ENCODE peak calls at places on chromosomes 5 and 9, in six cellular contexts. T, Y, S, Q, C and A are unnamed samples.

GRCh38 chr9:105976257-105976656 is 281.9 kb downstream of the TMEM38B start:
- DNase-seq in T (no peak), Y (no peak), S (no peak), Q (peak; percentile 23), C (no peak), A (peak; percentile 82)

GRCh38 chr5:173573126-173573960 is 43.1 kb downstream of the BOD1 start:
- DNase-seq in T (peak; percentile 65), Y (peak; percentile 43), S (no peak), Q (peak; percentile 58), C (peak; percentile 71), A (peak; percentile 5)

GRCh38 chr5:135386886-135387628 is 12.0 kb downstream of the MACROH2A1 start:
- DNase-seq in T (peak; percentile 55), Y (no peak), S (peak; percentile 91), Q (no peak), C (peak; percentile 94), A (no peak)

GRCh38 chr5:95029569-95030366 is 255.1 kb downstream of the MCTP1 start:
- DNase-seq in T (no peak), Y (no peak), S (no peak), Q (no peak), C (no peak), A (no peak)

GRCh38 chr5:111509119-111509518 is 3.2 kb downstream of the STARD4 start:
- DNase-seq in T (no peak), Y (no peak), S (no peak), Q (no peak), C (no peak), A (no peak)

GRCh38 chr9:137731216-137731946 is 112.6 kb downstream of the EHMT1 start:
- DNase-seq in T (no peak), Y (no peak), S (no peak), Q (no peak), C (no peak), A (no peak)

GRCh38 chr5:85732185-85732584 is 885.6 kb upstream of the COX7C start:
- DNase-seq in T (no peak), Y (no peak), S (no peak), Q (no peak), C (no peak), A (no peak)

GRCh38 chr5:122400961-122401360 is 88.9 kb downstream of the SNCAIP start:
- DNase-seq in T (no peak), Y (no peak), S (no peak), Q (peak; percentile 47), C (no peak), A (peak; percentile 56)

GRCh38 chr9:128026255-128027165 is 40.6 kb downstream of the NAIF1 start:
- DNase-seq in T (peak; percentile 11), Y (no peak), S (no peak), Q (no peak), C (peak; percentile 20), A (no peak)

GRCh38 chr9:136974834-136975535 is 2.3 kb upstream of the PTGDS start:
- DNase-seq in T (no peak), Y (no peak), S (no peak), Q (no peak), C (no peak), A (no peak)

GRCh38 chr5:52725065-52725746 is 62.5 kb upstream of the ITGA1 start:
- DNase-seq in T (no peak), Y (peak; percentile 62), S (no peak), Q (no peak), C (peak; percentile 30), A (no peak)

GRCh38 chr5:102794677-102795331 is 39.7 kb downstream of the PAM start:
- DNase-seq in T (no peak), Y (peak; percentile 82), S (no peak), Q (no peak), C (no peak), A (no peak)

GRCh38 chr5:68545636-68546325 is 330.2 kb downstream of the PIK3R1 start:
- DNase-seq in T (no peak), Y (peak; percentile 80), S (no peak), Q (no peak), C (no peak), A (no peak)

GRCh38 chr5:139579-140442 is 47.8 kb downstream of the PLEKHG4B start:
- DNase-seq in T (no peak), Y (no peak), S (no peak), Q (no peak), C (no peak), A (no peak)

GRCh38 chr9:124769451-124770358 is 1.4 kb downstream of the NR6A1 start:
- DNase-seq in T (peak; percentile 51), Y (no peak), S (no peak), Q (peak; percentile 57), C (peak; percentile 52), A (no peak)

GRCh38 chr9:75108571-75108970 is 20.3 kb downstream of the OSTF1 start:
- DNase-seq in T (peak; percentile 80), Y (no peak), S (no peak), Q (peak; percentile 1), C (peak; percentile 86), A (no peak)

GRCh38 chr5:124906339-124907097 is 160.1 kb upstream of the ZNF608 start:
- DNase-seq in T (peak; percentile 89), Y (peak; percentile 48), S (no peak), Q (peak; percentile 40), C (peak; percentile 81), A (peak; percentile 58)

GRCh38 chr9:106878943-106879916 is 16.3 kb downstream of the ZNF462 start:
- DNase-seq in T (peak; percentile 85), Y (peak; percentile 50), S (no peak), Q (no peak), C (peak; percentile 84), A (peak; percentile 44)

GRCh38 chr9:87039809-87040392 is 92.6 kb upstream of the GAS1 start:
- DNase-seq in T (no peak), Y (no peak), S (no peak), Q (no peak), C (peak; percentile 78), A (no peak)

GRCh38 chr9:89877051-89878002 is 272.5 kb downstream of the GADD45G start:
- DNase-seq in T (no peak), Y (no peak), S (no peak), Q (peak; percentile 46), C (no peak), A (no peak)

GRCh38 chr5:7878381-7878873 is 9.5 kb downstream of the MTRR start:
- DNase-seq in T (no peak), Y (peak; percentile 20), S (no peak), Q (no peak), C (peak; percentile 20), A (no peak)